ENCODE peak calls at places on chromosomes 12 and 14, in eight cellular contexts. H is neural crest cell; L is effector memory CD8-positive, alpha-beta T cell; B is NCI-H1092; S is H7; C is uterus; R is stimulated activated CD4-positive, alpha-beta T cell treated with anti-CD3 and anti-CD28 coated beads, Interleukin-15, amount 100 ng/mL, for 24 hours; A is iris pigment epithelial cell. I is an unnamed sample.

GRCh38 chr12:107515446-107515958 is 170.1 kb upstream of the PWP1 start:
- DNase-seq in H (no peak), L (no peak), R (peak), B (no peak), C (no peak), S (peak), A (peak), I (no peak)

GRCh38 chr14:73188501-73188903 is 48.8 kb upstream of the PAPLN start:
- DNase-seq in B (no peak), C (no peak), A (peak), S (no peak), L (no peak), R (no peak), H (no peak), I (no peak)

GRCh38 chr12:39764944-39765560 is 145.4 kb upstream of the ABCD2 start:
- DNase-seq in A (peak), R (no peak), B (no peak), S (peak), L (no peak), H (no peak), C (no peak), I (peak)

GRCh38 chr14:23406725-23407355 is 1.2 kb downstream of the MYH6 start:
- DNase-seq in H (no peak), S (peak), L (no peak), A (no peak), C (no peak), B (no peak), R (no peak), I (no peak)

GRCh38 chr12:49342914-49343731 is 3.6 kb upstream of the DNAJC22 start:
- DNase-seq in L (no peak), H (no peak), B (no peak), S (peak), C (no peak), A (no peak), R (peak), I (no peak)

GRCh38 chr12:52745554-52745953 is 31.6 kb downstream of the KRT76 start:
- DNase-seq in S (no peak), R (no peak), C (no peak), L (no peak), A (no peak), B (no peak), H (no peak), I (no peak)

GRCh38 chr14:98868846-98869245 is 403.2 kb downstream of the BCL11B start:
- DNase-seq in H (no peak), C (no peak), B (no peak), S (no peak), A (no peak), R (no peak), L (no peak), I (no peak)

GRCh38 chr12:1083888-1084262 is 92.9 kb downstream of the ERC1 start:
- DNase-seq in L (no peak), B (peak), A (peak), C (no peak), H (no peak), R (no peak), S (no peak), I (peak)

GRCh38 chr14:94681300-94682060 is 69.3 kb downstream of the SERPINA3 start:
- DNase-seq in S (peak), A (peak), L (no peak), C (no peak), R (peak), H (no peak), B (no peak), I (peak)

GRCh38 chr14:54803396-54803795 is 99.2 kb downstream of the GCH1 start:
- DNase-seq in C (no peak), S (no peak), B (no peak), H (no peak), L (no peak), A (no peak), R (no peak), I (no peak)

GRCh38 chr12:93252221-93252620 is 125.5 kb upstream of the NUDT4 start:
- DNase-seq in H (no peak), B (no peak), C (no peak), L (no peak), R (no peak), S (no peak), A (no peak), I (no peak)

GRCh38 chr14:59964251-59965007 is 44.5 kb downstream of the LRRC9 start:
- DNase-seq in H (no peak), R (no peak), A (peak), S (no peak), L (no peak), B (no peak), C (no peak), I (no peak)

GRCh38 chr12:100249936-100250335 is 16.9 kb downstream of the DEPDC4 start:
- DNase-seq in B (no peak), S (no peak), A (no peak), C (no peak), R (no peak), H (no peak), L (no peak), I (no peak)

GRCh38 chr12:97575792-97576191 is 113.2 kb downstream of the RMST start:
- DNase-seq in A (peak), C (no peak), S (no peak), L (no peak), H (no peak), R (no peak), B (no peak), I (no peak)

GRCh38 chr12:18798445-18799139 is 60.7 kb downstream of the CAPZA3 start:
- DNase-seq in S (no peak), L (no peak), H (no peak), R (no peak), C (no peak), B (no peak), A (no peak), I (no peak)

GRCh38 chr12:58408516-58408915 is 467.1 kb downstream of the ATP23 start:
- DNase-seq in C (no peak), S (no peak), H (no peak), R (no peak), L (no peak), B (no peak), A (no peak), I (no peak)

GRCh38 chr12:108337235-108338223 is 1.6 kb downstream of the CMKLR1 start:
- DNase-seq in S (peak), H (peak), L (no peak), A (peak), R (no peak), C (no peak), B (peak), I (peak)

GRCh38 chr12:7190268-7191055 is 976 bp downstream of the PEX5 start:
- DNase-seq in B (peak), C (peak), L (peak), R (peak), A (peak), S (peak), H (peak), I (no peak)